ENCODE peak calls at places on chromosomes 11 and 22, in seven cellular contexts. Z, N, V, J, P, E and Q are unnamed samples.

GRCh38 chr11:104254347-104254746 is 90.4 kb upstream of the PDGFD start:
- DNase-seq in Z (no peak), N (peak), V (peak), J (peak), P (peak), E (peak), Q (peak)

GRCh38 chr22:37229805-37230672 is 14.0 kb downstream of the RAC2 start:
- DNase-seq in Z (peak), N (peak), V (no peak), J (peak), P (peak), E (no peak), Q (peak)

GRCh38 chr11:11635456-11635855 is 13.7 kb upstream of the GALNT18 start:
- DNase-seq in Z (no peak), N (no peak), V (no peak), J (no peak), P (no peak), E (no peak), Q (no peak)

GRCh38 chr11:66216911-66217310 is 51.5 kb upstream of the RAB1B start:
- DNase-seq in Z (peak), N (no peak), V (no peak), J (no peak), P (no peak), E (no peak), Q (no peak)

GRCh38 chr11:116199182-116199581 is 573.6 kb downstream of the BUD13 start:
- DNase-seq in Z (no peak), N (no peak), V (no peak), J (no peak), P (no peak), E (no peak), Q (no peak)

GRCh38 chr11:92453055-92453454 is 228.4 kb downstream of the FAT3 start:
- DNase-seq in Z (no peak), N (peak), V (no peak), J (peak), P (no peak), E (no peak), Q (no peak)

GRCh38 chr11:2748061-2748813 is 48.4 kb upstream of the KCNQ1OT1 start:
- DNase-seq in Z (peak), N (no peak), V (peak), J (no peak), P (no peak), E (no peak), Q (no peak)

GRCh38 chr11:1896468-1896867 is 4.8 kb upstream of the PRR33 start:
- DNase-seq in Z (no peak), N (no peak), V (no peak), J (no peak), P (no peak), E (no peak), Q (no peak)

GRCh38 chr22:36455571-36456458 is 25.6 kb downstream of the TXN2 start:
- DNase-seq in Z (no peak), N (no peak), V (peak), J (no peak), P (no peak), E (no peak), Q (no peak)

GRCh38 chr22:23401111-23401909 is 178.8 kb downstream of the IGLL1 start:
- DNase-seq in Z (no peak), N (peak), V (peak), J (peak), P (no peak), E (no peak), Q (no peak)

GRCh38 chr11:107183963-107184362 is 165.7 kb upstream of the GUCY1A2 start:
- DNase-seq in Z (no peak), N (no peak), V (no peak), J (peak), P (no peak), E (no peak), Q (no peak)

GRCh38 chr11:71555508-71555907 is 7.3 kb downstream of the KRTAP5-9 start:
- DNase-seq in Z (no peak), N (no peak), V (no peak), J (no peak), P (no peak), E (no peak), Q (no peak)

GRCh38 chr22:19873138-19873959 is 18.7 kb upstream of the GNB1L start:
- DNase-seq in Z (peak), N (no peak), V (no peak), J (no peak), P (no peak), E (peak), Q (no peak)

GRCh38 chr22:25409240-25409639 is 155.2 kb upstream of the GRK3 start:
- DNase-seq in Z (peak), N (no peak), V (no peak), J (no peak), P (no peak), E (no peak), Q (no peak)

GRCh38 chr22:37428649-37429586 is 1.6 kb upstream of the ELFN2 start:
- DNase-seq in Z (no peak), N (peak), V (peak), J (peak), P (peak), E (peak), Q (no peak)

GRCh38 chr22:46262449-46263207 is 515 bp downstream of the PKDREJ start:
- DNase-seq in Z (peak), N (peak), V (no peak), J (peak), P (no peak), E (peak), Q (no peak)

GRCh38 chr11:117080370-117080769 is 17.9 kb downstream of the SIK3 start:
- DNase-seq in Z (no peak), N (no peak), V (no peak), J (no peak), P (no peak), E (no peak), Q (no peak)

GRCh38 chr22:48755332-48755949 is 1072.2 kb downstream of the BRD1 start:
- DNase-seq in Z (peak), N (no peak), V (no peak), J (no peak), P (no peak), E (peak), Q (no peak)

GRCh38 chr11:1391165-1392010 is 1.7 kb downstream of the BRSK2 start:
- DNase-seq in Z (no peak), N (no peak), V (peak), J (no peak), P (no peak), E (peak), Q (no peak)

GRCh38 chr11:11916981-11917399 is 75.2 kb downstream of the USP47 start:
- DNase-seq in Z (no peak), N (peak), V (no peak), J (peak), P (no peak), E (no peak), Q (no peak)

GRCh38 chr22:38177044-38177443 is 4.6 kb downstream of the PLA2G6 start:
- DNase-seq in Z (no peak), N (no peak), V (no peak), J (no peak), P (peak), E (no peak), Q (no peak)

GRCh38 chr11:96341237-96342130 is 1.5 kb downstream of the MAML2 start:
- DNase-seq in Z (peak), N (peak), V (peak), J (peak), P (peak), E (peak), Q (no peak)
- H3K4me3 ChIP-seq in Z (peak), N (peak), V (peak), J (peak), P (peak), E (peak), Q (peak)

GRCh38 chr22:44722611-44723010 is 20.6 kb downstream of the PRR5 start:
- DNase-seq in Z (no peak), N (no peak), V (no peak), J (no peak), P (no peak), E (no peak), Q (no peak)
- TF ChIP-seq CTCF in Z (no peak), N (no peak), V (no peak), J (no peak), P (no peak), E (no peak), Q (no peak)

DNA sequence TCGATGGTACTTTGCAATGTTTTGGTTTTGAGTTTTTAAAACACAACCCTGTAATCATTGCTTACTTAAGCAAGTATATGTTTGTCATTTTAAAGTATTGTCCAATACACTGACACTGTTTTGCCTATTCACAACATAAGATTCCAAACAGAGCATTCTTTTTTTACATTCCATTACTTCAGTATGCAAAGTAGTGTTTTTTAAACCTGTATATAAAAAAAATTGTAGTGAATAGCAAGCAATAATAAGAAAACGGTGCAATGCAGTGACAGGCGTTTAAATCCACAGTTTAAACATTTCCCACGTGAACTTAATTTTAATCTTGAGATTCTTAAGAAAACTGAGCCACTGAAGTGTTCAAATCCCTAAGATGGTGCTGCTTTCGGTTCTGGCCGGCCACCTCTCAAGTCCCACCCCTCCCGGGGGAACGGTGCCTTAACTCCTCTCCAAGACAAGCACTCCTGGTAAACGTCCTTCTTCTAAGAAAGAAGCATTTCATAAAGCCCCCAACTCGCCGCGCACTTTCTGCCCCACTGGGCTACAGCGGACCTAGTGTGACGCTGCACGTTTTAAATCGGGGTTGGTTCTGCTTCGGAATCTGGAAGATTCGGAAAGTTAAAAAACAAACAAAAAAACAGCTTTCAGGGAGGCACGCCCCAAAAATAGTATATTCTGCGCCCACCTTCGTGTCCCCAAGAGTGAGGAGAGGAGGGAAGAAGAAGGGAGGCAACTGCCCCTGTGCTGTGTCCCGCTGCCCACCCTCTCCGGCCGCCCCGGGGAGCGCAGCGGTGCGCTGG is 2.9 kb downstream of the PGR start:
- DNase-seq in Z (peak), N (peak), V (no peak), J (no peak), P (peak), E (peak), Q (no peak)
- H3K4me3 ChIP-seq in Z (peak), N (peak), V (peak), J (peak), P (peak), E (peak), Q (no peak)

GRCh38 chr22:40348025-40348658 is 1.8 kb downstream of the ADSL start:
- DNase-seq in Z (no peak), N (peak), V (peak), J (peak), P (peak), E (peak), Q (no peak)

GRCh38 chr22:40345271-40345670 is 1.0 kb upstream of the ADSL start:
- DNase-seq in Z (no peak), N (peak), V (no peak), J (peak), P (peak), E (no peak), Q (no peak)

GRCh38 chr22:40347300-40347699 is 1.0 kb downstream of the ADSL start:
- DNase-seq in Z (no peak), N (no peak), V (no peak), J (no peak), P (no peak), E (no peak), Q (no peak)

GRCh38 chr22:40345801-40346177 is 511 bp upstream of the ADSL start:
- DNase-seq in Z (no peak), N (peak), V (peak), J (peak), P (peak), E (peak), Q (no peak)

GRCh38 chr22:40346178-40347064 is at the start of gene ADSL:
- DNase-seq in Z (peak), N (peak), V (peak), J (peak), P (peak), E (peak), Q (peak)
- TF ChIP-seq CTCF in Z (no peak), N (no peak), V (no peak), J (peak), P (no peak), E (peak), Q (no peak)